ENCODE peak calls at places on chromosomes 5 and 9, in six cellular contexts. One of them, this sample, is unnamed.

GRCh38 chr9:21831841-21832509 is 29.5 kb downstream of the MTAP start:
- DNase-seq in Panc1: no peak
- DNase-seq in Calu3: peak
- DNase-seq in fibroblast of pulmonary artery: peak
- DNase-seq in GM06990: peak
- DNase-seq in endothelial cell: no peak
- DNase-seq in this sample: no peak

GRCh38 chr5:145531038-145531734 is 304.0 kb downstream of the PRELID2 start:
- DNase-seq in fibroblast of pulmonary artery: peak
- DNase-seq in Calu3: peak
- DNase-seq in GM06990: no peak
- DNase-seq in Panc1: no peak
- DNase-seq in endothelial cell: no peak
- DNase-seq in this sample: no peak

GRCh38 chr9:97710356-97711222 is 13.4 kb upstream of the XPA start:
- DNase-seq in GM06990: no peak
- DNase-seq in endothelial cell: peak
- DNase-seq in fibroblast of pulmonary artery: peak
- DNase-seq in Calu3: peak
- DNase-seq in Panc1: no peak
- DNase-seq in this sample: peak

GRCh38 chr5:172283862-172284274 is 304 bp upstream of the UBTD2 start:
- DNase-seq in Calu3: peak
- DNase-seq in endothelial cell: peak
- DNase-seq in Panc1: no peak
- DNase-seq in GM06990: peak
- DNase-seq in fibroblast of pulmonary artery: peak
- DNase-seq in this sample: peak

GRCh38 chr9:35495984-35496383 is 6.1 kb downstream of the RUSC2 start:
- DNase-seq in GM06990: no peak
- DNase-seq in fibroblast of pulmonary artery: no peak
- DNase-seq in Calu3: no peak
- DNase-seq in Panc1: no peak
- DNase-seq in endothelial cell: no peak
- DNase-seq in this sample: no peak

GRCh38 chr9:69264526-69264925 is 60.5 kb upstream of the ENTREP1 start:
- DNase-seq in fibroblast of pulmonary artery: no peak
- DNase-seq in endothelial cell: no peak
- DNase-seq in GM06990: no peak
- DNase-seq in Panc1: no peak
- DNase-seq in Calu3: no peak
- DNase-seq in this sample: no peak

GRCh38 chr9:26066237-26066636 is 388.0 kb upstream of the TUSC1 start:
- DNase-seq in GM06990: no peak
- DNase-seq in Calu3: no peak
- DNase-seq in Panc1: no peak
- DNase-seq in fibroblast of pulmonary artery: no peak
- DNase-seq in endothelial cell: no peak
- DNase-seq in this sample: no peak

GRCh38 chr5:126694403-126694802 is 82.5 kb upstream of the LMNB1 start:
- DNase-seq in Panc1: no peak
- DNase-seq in GM06990: no peak
- DNase-seq in fibroblast of pulmonary artery: no peak
- DNase-seq in Calu3: no peak
- DNase-seq in endothelial cell: no peak
- DNase-seq in this sample: no peak

DNA sequence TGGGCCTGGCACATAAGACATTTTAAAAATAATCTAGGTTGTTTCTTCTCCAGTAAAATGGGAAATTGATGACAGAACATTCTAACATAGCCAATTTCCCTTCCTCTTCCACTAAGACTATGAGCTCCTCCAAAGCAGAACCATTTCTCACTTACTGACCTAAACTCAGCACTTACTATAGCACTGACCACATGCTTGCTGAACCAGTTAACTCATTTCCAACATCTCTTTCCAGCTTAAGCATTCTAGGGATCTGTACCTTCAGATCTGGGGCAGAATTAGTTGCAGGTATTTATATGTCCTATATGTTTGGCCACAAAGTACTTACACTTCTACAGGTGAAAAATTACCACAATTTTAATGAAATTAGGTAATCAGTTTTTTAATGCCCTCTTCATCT is 58.9 kb downstream of the TTC39B start:
- DNase-seq in GM06990: no peak
- DNase-seq in Panc1: no peak
- DNase-seq in fibroblast of pulmonary artery: no peak
- DNase-seq in endothelial cell: no peak
- DNase-seq in Calu3: no peak
- DNase-seq in this sample: no peak
- TF ChIP-seq CTCF in GM06990: no peak
- TF ChIP-seq CTCF in Panc1: no peak
- TF ChIP-seq CTCF in fibroblast of pulmonary artery: no peak
- TF ChIP-seq CTCF in endothelial cell: no peak
- TF ChIP-seq CTCF in Calu3: no peak
- TF ChIP-seq CTCF in this sample: no peak

GRCh38 chr9:77215874-77216273 is 38.5 kb downstream of the VPS13A start:
- DNase-seq in fibroblast of pulmonary artery: peak
- DNase-seq in GM06990: no peak
- DNase-seq in Calu3: no peak
- DNase-seq in Panc1: no peak
- DNase-seq in endothelial cell: no peak
- DNase-seq in this sample: no peak
- TF ChIP-seq CTCF in fibroblast of pulmonary artery: peak
- TF ChIP-seq CTCF in GM06990: peak
- TF ChIP-seq CTCF in Calu3: no peak
- TF ChIP-seq CTCF in Panc1: peak
- TF ChIP-seq CTCF in endothelial cell: no peak
- TF ChIP-seq CTCF in this sample: peak

DNA sequence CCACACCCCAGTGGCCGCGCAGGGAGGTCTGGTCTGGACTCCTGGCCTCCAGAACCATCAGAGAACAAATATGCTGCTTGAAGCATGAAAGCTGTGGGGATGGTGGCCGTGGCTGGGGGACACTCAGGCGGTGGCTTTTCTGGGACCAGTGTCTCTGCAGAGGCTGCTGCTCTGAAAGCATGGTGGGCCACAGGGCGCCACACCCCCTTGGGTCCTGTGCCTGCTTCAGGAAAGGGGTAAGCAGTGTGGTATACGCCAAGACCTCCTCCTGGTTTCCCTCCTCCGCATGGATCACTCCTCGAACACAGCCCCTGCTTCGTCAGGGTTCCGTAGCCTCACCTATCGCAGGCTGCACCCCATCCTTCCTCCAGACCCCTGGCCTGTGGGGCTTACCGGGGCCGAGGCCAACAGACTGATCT is 19.7 kb upstream of the TERT start:
- DNase-seq in GM06990: peak
- DNase-seq in Calu3: no peak
- DNase-seq in Panc1: no peak
- DNase-seq in endothelial cell: no peak
- DNase-seq in fibroblast of pulmonary artery: no peak
- DNase-seq in this sample: no peak
- TF ChIP-seq CTCF in GM06990: no peak
- TF ChIP-seq CTCF in Calu3: no peak
- TF ChIP-seq CTCF in Panc1: no peak
- TF ChIP-seq CTCF in endothelial cell: no peak
- TF ChIP-seq CTCF in fibroblast of pulmonary artery: no peak
- TF ChIP-seq CTCF in this sample: no peak

DNA sequence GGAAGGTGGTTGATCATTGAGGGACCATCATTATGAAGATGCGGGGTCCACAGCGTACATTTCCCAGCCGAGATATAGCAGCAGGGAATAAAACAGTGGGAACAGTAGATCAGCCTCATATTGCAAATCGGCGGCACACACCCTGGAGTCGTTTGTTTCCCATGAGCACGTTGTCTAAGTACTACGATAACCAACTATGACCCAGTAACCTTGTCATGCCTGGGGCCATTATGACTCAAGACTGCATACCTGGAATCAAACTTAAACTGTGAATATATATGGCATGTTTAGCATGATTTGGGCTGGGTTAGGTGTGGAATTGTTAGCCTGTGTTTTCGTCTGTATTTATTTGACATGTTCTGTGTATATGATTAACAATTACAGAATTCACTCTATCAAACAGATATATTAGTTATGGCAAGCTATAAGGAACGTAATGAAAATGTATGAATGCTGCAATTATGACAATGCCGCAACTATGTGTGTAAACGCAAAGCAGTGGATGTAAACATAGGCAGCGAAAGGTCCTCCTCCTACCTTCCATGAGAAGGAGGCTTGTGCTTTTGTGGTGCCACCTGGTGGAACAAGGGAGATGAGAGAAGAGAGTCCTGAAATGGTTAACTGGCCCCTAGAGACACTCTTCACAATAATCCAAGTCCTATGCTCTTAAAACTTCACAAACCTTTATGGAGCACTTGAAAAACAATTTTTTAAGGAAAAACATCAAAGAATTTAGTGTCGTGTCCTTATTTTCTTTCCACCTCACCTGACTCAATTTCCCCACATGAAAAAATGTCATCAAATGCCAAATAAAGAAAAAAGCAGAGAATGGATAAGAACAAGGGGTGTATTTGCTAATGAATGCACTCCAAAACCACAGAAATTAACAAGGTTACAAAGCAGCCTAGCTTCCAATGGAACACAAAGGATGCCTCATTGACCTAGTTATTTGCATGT is 47.1 kb downstream of the SEMA5A start:
- DNase-seq in fibroblast of pulmonary artery: peak
- DNase-seq in Calu3: no peak
- DNase-seq in GM06990: no peak
- DNase-seq in endothelial cell: peak
- DNase-seq in Panc1: no peak
- DNase-seq in this sample: no peak
- TF ChIP-seq CTCF in fibroblast of pulmonary artery: peak
- TF ChIP-seq CTCF in Calu3: no peak
- TF ChIP-seq CTCF in GM06990: peak
- TF ChIP-seq CTCF in endothelial cell: peak
- TF ChIP-seq CTCF in Panc1: peak
- TF ChIP-seq CTCF in this sample: no peak

This sample was measured in tibial artery.